ENCODE peak calls at places on chromosome 1, in four cellular contexts. Y is H9, R is T-cell, W is T-helper 2 cell. I is an unnamed sample.

GRCh38 chr1:6603851-6604558 is 1.3 kb upstream of the KLHL21 start:
- DNase-seq in Y (peak), R (no peak), W (peak), I (peak)

GRCh38 chr1:170791941-170792340 is 128.0 kb downstream of the PRRX1 start:
- DNase-seq in Y (no peak), R (no peak), W (no peak), I (no peak)

GRCh38 chr1:153364181-153364580 is 6.5 kb downstream of the S100A9 start:
- DNase-seq in Y (no peak), R (no peak), W (no peak), I (no peak)

GRCh38 chr1:224623743-224624333 is 7.7 kb downstream of the CNIH3 start:
- DNase-seq in Y (no peak), R (peak), W (peak), I (no peak)

GRCh38 chr1:247857069-247857985 is at the start of gene TRIM58:
- DNase-seq in Y (no peak), R (no peak), W (peak), I (no peak)

GRCh38 chr1:204124639-204125038 is 27.2 kb downstream of the ETNK2 start:
- DNase-seq in Y (no peak), R (no peak), W (no peak), I (no peak)

GRCh38 chr1:226717256-226717909 is 21.7 kb downstream of the ITPKB start:
- DNase-seq in Y (no peak), R (no peak), W (no peak), I (no peak)

GRCh38 chr1:196387766-196388165 is 220.5 kb downstream of the KCNT2 start:
- DNase-seq in Y (no peak), R (no peak), W (no peak), I (no peak)

GRCh38 chr1:46549697-46550681 is 1.5 kb downstream of the KNCN start:
- DNase-seq in Y (peak), R (peak), W (peak), I (peak)

I was measured in neural progenitor cell.